ENCODE peak calls at places on chromosomes 6 and 20, in six cellular contexts. D is heart left ventricle; C is WTC11; G is CD8-positive, alpha-beta T cell; K is effector CD4-positive, alpha-beta T cell; Z is CD4-positive, alpha-beta T cell. W is an unnamed sample.

GRCh38 chr6:74447013-74447412 is 751.0 kb downstream of the CD109 start:
- DNase-seq in C (no peak), K (no peak), Z (no peak), D (no peak), G (no peak), W (no peak)

GRCh38 chr6:4664117-4664626 is 112.0 kb upstream of the CDYL start:
- DNase-seq in G (no peak), D (peak), C (no peak), Z (no peak), K (no peak), W (no peak)

GRCh38 chr6:87151786-87152527 is 3.4 kb upstream of the ZNF292 start:
- DNase-seq in Z (peak), G (peak), C (peak), K (peak), D (peak), W (peak)

GRCh38 chr6:21508753-21509152 is 84.8 kb upstream of the SOX4 start:
- DNase-seq in D (no peak), C (no peak), Z (no peak), K (no peak), G (no peak), W (no peak)

GRCh38 chr20:63735859-63736718 is at the start of gene LIME1:
- DNase-seq in Z (peak), D (no peak), C (no peak), G (peak), K (peak), W (peak)

GRCh38 chr20:58987790-58988564 is 6.9 kb downstream of the NELFCD start:
- DNase-seq in D (peak), Z (no peak), C (no peak), G (no peak), K (no peak), W (no peak)

GRCh38 chr20:22453244-22454080 is 130.9 kb downstream of the FOXA2 start:
- DNase-seq in G (no peak), C (no peak), D (no peak), Z (no peak), K (no peak), W (no peak)

GRCh38 chr6:161085246-161085645 is 93.7 kb downstream of the MAP3K4 start:
- DNase-seq in D (no peak), G (no peak), K (no peak), Z (no peak), C (no peak), W (no peak)

GRCh38 chr6:736657-737446 is 43.9 kb upstream of the EXOC2 start:
- DNase-seq in Z (no peak), C (no peak), K (no peak), D (no peak), G (no peak), W (no peak)

GRCh38 chr6:2876210-2877056 is 26.7 kb downstream of the SERPINB9 start:
- DNase-seq in D (peak), Z (no peak), G (no peak), K (no peak), C (peak), W (no peak)

GRCh38 chr20:45817652-45818194 is 5.3 kb downstream of the UBE2C start:
- DNase-seq in C (no peak), G (no peak), K (no peak), D (no peak), Z (no peak), W (no peak)

GRCh38 chr20:11128131-11128831 is 454.5 kb upstream of the JAG1 start:
- DNase-seq in K (no peak), Z (no peak), C (no peak), D (no peak), G (no peak), W (no peak)

GRCh38 chr6:34045698-34046097 is 100.2 kb downstream of the GRM4 start:
- DNase-seq in C (no peak), G (no peak), D (no peak), Z (no peak), K (no peak), W (no peak)

GRCh38 chr6:88086792-88087191 is 39.2 kb downstream of the SPACA1 start:
- DNase-seq in Z (no peak), K (no peak), D (no peak), G (no peak), C (no peak), W (no peak)

GRCh38 chr6:706161-706560 is 13.2 kb upstream of the EXOC2 start:
- DNase-seq in G (no peak), C (no peak), D (no peak), Z (no peak), K (no peak), W (no peak)

GRCh38 chr6:35368038-35368887 is 25.9 kb downstream of the PPARD start:
- DNase-seq in D (no peak), G (no peak), C (no peak), Z (no peak), K (no peak), W (no peak)

GRCh38 chr6:88840806-88841539 is 122.4 kb downstream of the RNGTT start:
- DNase-seq in Z (no peak), G (no peak), C (no peak), D (no peak), K (no peak), W (no peak)

W was measured in T follicular helper cell.